ENCODE peak calls at places on chromosome 17, in nine cellular contexts. One of them, this sample, is unnamed.

GRCh38 chr17:46841561-46842379 is 9.6 kb upstream of the WNT9B start:
- DNase-seq in A172: no peak
- DNase-seq in activated CD4-positive, alpha-beta T cell treated with anti-CD3 and anti-CD28 coated beads, Interleukin-2, amount 50 U/mL, for 4 hours: no peak
- DNase-seq in NCI-H510A treated with DMSO at 0.1 percent for 48 hours: peak
- DNase-seq in CD4-positive, alpha-beta memory T cell: no peak
- DNase-seq in astrocyte of the spinal cord: no peak
- DNase-seq in GM03348: peak
- DNase-seq in RPMI8226: peak
- DNase-seq in T-cell: no peak
- DNase-seq in this sample: peak

GRCh38 chr17:4764612-4765011 is 7.1 kb upstream of the TM4SF5 start:
- DNase-seq in A172: no peak
- DNase-seq in activated CD4-positive, alpha-beta T cell treated with anti-CD3 and anti-CD28 coated beads, Interleukin-2, amount 50 U/mL, for 4 hours: no peak
- DNase-seq in NCI-H510A treated with DMSO at 0.1 percent for 48 hours: no peak
- DNase-seq in CD4-positive, alpha-beta memory T cell: no peak
- DNase-seq in astrocyte of the spinal cord: no peak
- DNase-seq in GM03348: no peak
- DNase-seq in RPMI8226: no peak
- DNase-seq in T-cell: no peak
- DNase-seq in this sample: no peak

GRCh38 chr17:79466562-79467350 is 144.1 kb downstream of the RBFOX3 start:
- DNase-seq in A172: no peak
- DNase-seq in activated CD4-positive, alpha-beta T cell treated with anti-CD3 and anti-CD28 coated beads, Interleukin-2, amount 50 U/mL, for 4 hours: no peak
- DNase-seq in NCI-H510A treated with DMSO at 0.1 percent for 48 hours: no peak
- DNase-seq in CD4-positive, alpha-beta memory T cell: no peak
- DNase-seq in astrocyte of the spinal cord: no peak
- DNase-seq in GM03348: no peak
- DNase-seq in RPMI8226: no peak
- DNase-seq in T-cell: no peak
- DNase-seq in this sample: no peak

GRCh38 chr17:44581868-44582267 is 24.6 kb downstream of the FZD2 start:
- DNase-seq in A172: no peak
- DNase-seq in activated CD4-positive, alpha-beta T cell treated with anti-CD3 and anti-CD28 coated beads, Interleukin-2, amount 50 U/mL, for 4 hours: no peak
- DNase-seq in NCI-H510A treated with DMSO at 0.1 percent for 48 hours: no peak
- DNase-seq in CD4-positive, alpha-beta memory T cell: no peak
- DNase-seq in astrocyte of the spinal cord: no peak
- DNase-seq in GM03348: no peak
- DNase-seq in RPMI8226: peak
- DNase-seq in T-cell: no peak
- DNase-seq in this sample: peak

GRCh38 chr17:44536090-44536960 is 21.0 kb upstream of the FZD2 start:
- DNase-seq in A172: peak
- DNase-seq in activated CD4-positive, alpha-beta T cell treated with anti-CD3 and anti-CD28 coated beads, Interleukin-2, amount 50 U/mL, for 4 hours: no peak
- DNase-seq in NCI-H510A treated with DMSO at 0.1 percent for 48 hours: no peak
- DNase-seq in CD4-positive, alpha-beta memory T cell: no peak
- DNase-seq in astrocyte of the spinal cord: no peak
- DNase-seq in GM03348: no peak
- DNase-seq in RPMI8226: no peak
- DNase-seq in T-cell: no peak
- DNase-seq in this sample: peak

GRCh38 chr17:78737332-78737731 is 44.7 kb downstream of the CYTH1 start:
- DNase-seq in A172: peak
- DNase-seq in activated CD4-positive, alpha-beta T cell treated with anti-CD3 and anti-CD28 coated beads, Interleukin-2, amount 50 U/mL, for 4 hours: no peak
- DNase-seq in NCI-H510A treated with DMSO at 0.1 percent for 48 hours: no peak
- DNase-seq in CD4-positive, alpha-beta memory T cell: no peak
- DNase-seq in astrocyte of the spinal cord: peak
- DNase-seq in GM03348: peak
- DNase-seq in RPMI8226: no peak
- DNase-seq in T-cell: no peak
- DNase-seq in this sample: peak

GRCh38 chr17:48055531-48056245 is 7.5 kb downstream of the NFE2L1 start:
- DNase-seq in A172: peak
- DNase-seq in activated CD4-positive, alpha-beta T cell treated with anti-CD3 and anti-CD28 coated beads, Interleukin-2, amount 50 U/mL, for 4 hours: no peak
- DNase-seq in NCI-H510A treated with DMSO at 0.1 percent for 48 hours: no peak
- DNase-seq in CD4-positive, alpha-beta memory T cell: no peak
- DNase-seq in astrocyte of the spinal cord: peak
- DNase-seq in GM03348: peak
- DNase-seq in RPMI8226: no peak
- DNase-seq in T-cell: no peak
- DNase-seq in this sample: peak

GRCh38 chr17:76048711-76049110 is 21.6 kb upstream of the EVPL start:
- DNase-seq in A172: peak
- DNase-seq in activated CD4-positive, alpha-beta T cell treated with anti-CD3 and anti-CD28 coated beads, Interleukin-2, amount 50 U/mL, for 4 hours: no peak
- DNase-seq in NCI-H510A treated with DMSO at 0.1 percent for 48 hours: no peak
- DNase-seq in CD4-positive, alpha-beta memory T cell: peak
- DNase-seq in astrocyte of the spinal cord: peak
- DNase-seq in GM03348: no peak
- DNase-seq in RPMI8226: no peak
- DNase-seq in T-cell: no peak
- DNase-seq in this sample: peak

This sample was measured in ELR.